ENCODE peak calls at places on chromosomes 1 and 21, in six cellular contexts. W is GM12878, Y is A549, Q is K562, X is endothelial cell of umbilical vein, H is HepG2. Z is an unnamed sample.

GRCh38 chr1:93617670-93618488 is 63.8 kb downstream of the BCAR3 start:
- DNase-seq in X (no peak), Y (peak; percentile 84), W (no peak), H (peak; percentile 94), Q (no peak), Z (no peak)

GRCh38 chr1:114154963-114155322 is 1.3 kb upstream of the SYT6 start:
- DNase-seq in H (no peak), X (peak; percentile 29), Y (no peak), W (no peak), Q (no peak), Z (peak; percentile 44)

GRCh38 chr1:11383553-11384169 is 95.3 kb upstream of the DISP3 start:
- DNase-seq in Q (no peak), X (no peak), W (no peak), H (no peak), Y (no peak), Z (peak; percentile 78)

GRCh38 chr1:153771241-153771640 is 4.0 kb upstream of the SLC27A3 start:
- DNase-seq in Q (no peak), W (no peak), X (no peak), Y (no peak), H (no peak), Z (peak; percentile 58)

GRCh38 chr1:65539272-65540131 is 119.0 kb downstream of the LEPR start:
- DNase-seq in Y (no peak), H (no peak), W (no peak), Q (no peak), X (peak; percentile 22), Z (no peak)

GRCh38 chr1:37861151-37861550 is 1.8 kb upstream of the MTF1 start:
- DNase-seq in X (no peak), Q (no peak), Y (no peak), W (no peak), H (no peak), Z (no peak)

GRCh38 chr1:227803933-227804332 is 11.5 kb upstream of the PRSS38 start:
- DNase-seq in W (no peak), X (no peak), H (no peak), Y (no peak), Q (no peak), Z (no peak)

GRCh38 chr1:38134294-38134755 is 87.7 kb upstream of the POU3F1 start:
- DNase-seq in Y (no peak), H (no peak), W (no peak), Q (no peak), X (no peak), Z (no peak)

GRCh38 chr21:45655071-45655470 is 11.5 kb downstream of the PCBP3 start:
- DNase-seq in H (no peak), X (no peak), Y (no peak), W (no peak), Q (no peak), Z (no peak)

GRCh38 chr1:45170151-45170742 is 36.2 kb downstream of the ZSWIM5 start:
- DNase-seq in W (no peak), H (peak; percentile 1), X (no peak), Y (no peak), Q (no peak), Z (no peak)

GRCh38 chr1:226512076-226512728 is 36.4 kb upstream of the STUM start:
- DNase-seq in Y (no peak), Q (no peak), H (no peak), W (no peak), X (no peak), Z (no peak)

GRCh38 chr1:241808265-241808664 is 39.7 kb upstream of the EXO1 start:
- DNase-seq in X (no peak), W (no peak), Q (no peak), Y (no peak), H (no peak), Z (no peak)

GRCh38 chr1:247331172-247331525 is 518 bp downstream of the ZNF496 start:
- DNase-seq in Y (peak; percentile 68), H (peak; percentile 48), Q (peak; percentile 92), W (no peak), X (peak; percentile 76), Z (peak; percentile 86)

GRCh38 chr1:115062542-115063004 is 26.7 kb downstream of the TSPAN2 start:
- DNase-seq in Q (no peak), H (no peak), Y (no peak), W (peak; percentile 23), X (peak; percentile 68), Z (peak; percentile 93)

GRCh38 chr1:36523230-36523495 is 40.5 kb upstream of the CSF3R start:
- DNase-seq in H (no peak), Q (no peak), W (no peak), Y (no peak), X (no peak), Z (no peak)

GRCh38 chr1:213281610-213282316 is 230.7 kb downstream of the RPS6KC1 start:
- DNase-seq in Q (no peak), X (no peak), W (no peak), H (no peak), Y (no peak), Z (no peak)

GRCh38 chr1:49171941-49172593 is 395.4 kb upstream of the BEND5 start:
- DNase-seq in X (no peak), H (no peak), W (no peak), Q (no peak), Y (no peak), Z (no peak)

GRCh38 chr21:26405735-26406361 is 167.2 kb downstream of the CYYR1 start:
- DNase-seq in H (no peak), Q (no peak), W (no peak), Y (peak; percentile 58), X (peak; percentile 20), Z (peak; percentile 71)

GRCh38 chr1:208176654-208177053 is 67.5 kb downstream of the PLXNA2 start:
- DNase-seq in H (no peak), Y (no peak), W (no peak), X (no peak), Q (no peak), Z (no peak)

GRCh38 chr1:211752951-211753486 is 77.5 kb downstream of the LPGAT1 start:
- DNase-seq in Q (no peak), W (no peak), X (no peak), Y (no peak), H (no peak), Z (no peak)

GRCh38 chr1:212721388-212722247 is 22.0 kb upstream of the BATF3 start:
- DNase-seq in H (peak; percentile 92), X (peak; percentile 25), W (no peak), Q (peak; percentile 24), Y (peak; percentile 55), Z (peak; percentile 65)

GRCh38 chr1:215677112-215677511 is 110.0 kb downstream of the KCTD3 start:
- DNase-seq in H (no peak), X (no peak), Q (no peak), Y (no peak), W (no peak), Z (no peak)

GRCh38 chr1:157195521-157196244 is 57.5 kb upstream of the ETV3 start:
- DNase-seq in H (no peak), W (no peak), X (no peak), Y (no peak), Q (no peak), Z (no peak)

GRCh38 chr1:25829046-25829445 is 9.3 kb downstream of the MTFR1L start:
- DNase-seq in Q (no peak), W (no peak), Y (no peak), H (no peak), X (no peak), Z (no peak)

GRCh38 chr1:153353226-153353947 is 4.3 kb upstream of the S100A9 start:
- DNase-seq in H (peak; percentile 12), Y (peak; percentile 39), W (no peak), Q (peak; percentile 49), X (no peak), Z (peak; percentile 39)

GRCh38 chr21:33380483-33380998 is 22.7 kb upstream of the IFNGR2 start:
- DNase-seq in Q (peak; percentile 44), Y (peak; percentile 95), X (peak; percentile 93), H (peak; percentile 75), W (peak; percentile 95), Z (peak; percentile 98)

GRCh38 chr1:61865646-61866220 is 123.5 kb downstream of the PATJ start:
- DNase-seq in H (no peak), Q (no peak), Y (no peak), X (no peak), W (no peak), Z (no peak)

GRCh38 chr1:27382950-27383627 is at the start of gene CD164L2:
- DNase-seq in W (no peak), Q (peak; percentile 99), H (no peak), Y (no peak), X (no peak), Z (no peak)

GRCh38 chr1:12040457-12041051 is 21.3 kb downstream of the MIIP start:
- DNase-seq in X (no peak), W (peak; percentile 79), H (no peak), Y (peak; percentile 32), Q (peak; percentile 37), Z (no peak)

GRCh38 chr1:150560986-150561829 is 12.0 kb downstream of the ADAMTSL4 start:
- DNase-seq in X (peak; percentile 99), Y (peak; percentile 97), W (no peak), Q (peak; percentile 88), H (peak; percentile 81), Z (peak; percentile 91)
- TF ChIP-seq POLR2A in X (peak; percentile 75), Y (peak; percentile 44), W (no peak), Q (peak; percentile 48), H (peak; percentile 74), Z (no peak)

DNA sequence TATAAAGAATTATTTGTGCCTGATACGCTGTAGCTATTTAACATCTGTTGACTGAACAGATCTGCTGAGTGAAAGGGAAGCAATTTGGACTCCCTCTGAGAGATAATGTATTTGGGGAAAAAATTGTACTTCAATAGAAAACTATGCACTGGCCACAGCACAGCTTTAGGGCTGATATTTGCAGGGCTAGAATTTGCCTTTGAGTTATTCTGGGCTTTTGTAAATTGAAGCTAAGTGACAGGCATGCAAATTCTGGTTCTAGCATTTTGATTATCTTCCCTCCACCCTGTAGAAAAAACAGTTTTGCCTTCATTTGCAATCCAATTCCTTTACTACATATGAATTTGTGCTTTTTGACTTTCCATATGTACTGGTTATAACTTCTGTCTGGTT is 7.9 kb downstream of the KYAT3 start:
- DNase-seq in W (no peak), Q (no peak), X (no peak), H (no peak), Y (no peak), Z (no peak)
- TF ChIP-seq MYC in W (no peak), Q (no peak), X (no peak), H (no peak), Y (no peak), Z (no peak)

DNA sequence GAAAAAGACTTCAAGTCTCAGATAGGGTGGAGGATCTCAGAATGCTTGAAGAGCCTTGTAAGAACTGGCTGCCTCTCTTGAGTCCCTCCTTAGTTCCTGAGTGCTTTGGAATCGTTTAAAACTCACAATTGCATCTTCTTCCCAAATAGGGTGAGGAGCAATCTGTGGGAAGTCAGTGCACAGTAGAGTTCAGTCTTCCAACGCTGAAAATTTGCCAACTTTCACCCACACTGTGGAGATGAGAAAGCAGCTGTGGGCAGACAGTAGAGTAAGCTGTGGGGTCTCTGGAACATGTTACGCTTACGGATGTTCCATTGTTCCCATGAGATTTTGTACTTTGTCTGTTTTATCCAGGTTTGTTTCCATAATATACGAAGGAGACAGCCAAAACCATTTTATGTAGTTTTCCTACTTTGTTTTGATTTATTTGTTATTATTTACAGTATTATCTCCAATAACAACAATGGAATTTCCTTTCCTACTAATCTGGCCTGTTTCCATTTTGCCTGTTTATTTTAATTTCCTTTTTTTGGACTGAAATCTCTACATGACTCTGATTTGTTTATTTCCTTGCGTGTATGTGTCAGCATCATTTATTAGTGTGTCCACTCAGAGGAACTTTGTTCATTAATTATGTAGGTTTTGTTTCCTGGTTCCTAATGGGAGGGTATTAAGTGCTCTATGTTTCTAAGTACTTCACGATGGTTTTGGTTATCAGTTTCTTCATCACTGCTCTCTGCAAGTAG is 65.1 kb upstream of the RGL1 start:
- DNase-seq in H (no peak), Q (no peak), W (no peak), X (peak; percentile 26), Y (no peak), Z (no peak)
- TF ChIP-seq MAX in H (no peak), Q (no peak), W (no peak), X (no peak), Y (no peak), Z (no peak)

GRCh38 chr1:150971583-150972416 is 2.8 kb downstream of the CERS2 start:
- DNase-seq in H (peak; percentile 87), Q (no peak), Y (no peak), W (no peak), X (no peak), Z (peak; percentile 42)
- TF ChIP-seq POLR2A in H (peak; percentile 68), Q (no peak), Y (no peak), W (no peak), X (no peak), Z (no peak)